ENCODE peak calls at places on chromosomes 4 and X, in eight cellular contexts. N, G, U, B, A, J, Y and W are unnamed samples.

GRCh38 chrX:74540635-74541249 is 73.7 kb downstream of the RLIM start:
- DNase-seq in J (no peak), U (no peak), G (no peak), Y (no peak), A (no peak), B (no peak), N (no peak), W (no peak)

GRCh38 chr4:1323635-1324442 is 23.2 kb upstream of the UVSSA start:
- DNase-seq in B (no peak), U (peak), G (peak), A (no peak), J (no peak), Y (no peak), N (peak), W (peak)

GRCh38 chr4:118352843-118353373 is at the start of gene PRSS12:
- DNase-seq in N (peak), U (no peak), G (peak), B (peak), Y (peak), A (no peak), J (peak), W (peak)

GRCh38 chrX:56798866-56799864 is 70.1 kb downstream of the NBDY start:
- DNase-seq in J (no peak), A (no peak), G (no peak), B (no peak), N (no peak), Y (no peak), U (no peak), W (no peak)

GRCh38 chrX:154356596-154356995 is 17.8 kb downstream of the FLNA start:
- DNase-seq in J (no peak), N (no peak), U (no peak), G (no peak), Y (no peak), A (no peak), B (no peak), W (no peak)

GRCh38 chr4:89439533-89439932 is 131.9 kb upstream of the GPRIN3 start:
- DNase-seq in G (no peak), U (no peak), N (no peak), A (no peak), J (no peak), Y (no peak), B (no peak), W (no peak)

GRCh38 chrX:99914676-99915075 is 495.4 kb downstream of the PCDH19 start:
- DNase-seq in J (no peak), B (no peak), U (no peak), N (no peak), A (no peak), Y (no peak), G (no peak), W (no peak)

GRCh38 chrX:153971124-153971631 is 440 bp downstream of the HCFC1 start:
- DNase-seq in J (peak), Y (peak), B (peak), A (peak), U (peak), N (peak), G (peak), W (peak)

GRCh38 chrX:31153475-31154047 is 81.7 kb upstream of the FTHL17 start:
- DNase-seq in B (no peak), U (no peak), J (no peak), N (no peak), G (no peak), A (no peak), Y (no peak), W (no peak)

GRCh38 chr4:38667005-38667771 is 3.2 kb downstream of the KLF3 start:
- DNase-seq in N (peak), A (peak), U (peak), J (peak), Y (peak), G (peak), B (peak), W (peak)

GRCh38 chr4:78706302-78706701 is 69.8 kb upstream of the BMP2K start:
- DNase-seq in N (no peak), Y (no peak), U (no peak), J (no peak), G (no peak), A (no peak), B (no peak), W (no peak)

GRCh38 chr4:187167126-187167525 is 443.5 kb upstream of the FAT1 start:
- DNase-seq in N (no peak), U (no peak), J (no peak), G (no peak), A (no peak), Y (no peak), B (no peak), W (no peak)

GRCh38 chrX:100413231-100413630 is 3.2 kb upstream of the PCDH19 start:
- DNase-seq in U (peak), A (no peak), J (no peak), B (no peak), N (peak), G (peak), Y (peak), W (no peak)

GRCh38 chr4:52202931-52203330 is 151.8 kb downstream of the SPATA18 start:
- DNase-seq in N (no peak), J (no peak), G (peak), U (no peak), A (no peak), Y (no peak), B (no peak), W (no peak)

GRCh38 chr4:138449938-138450337 is 207.8 kb upstream of the SLC7A11 start:
- DNase-seq in J (no peak), U (no peak), Y (no peak), G (no peak), A (no peak), N (peak), B (no peak), W (no peak)

GRCh38 chr4:127012549-127012948 is 620.2 kb upstream of the INTU start:
- DNase-seq in G (peak), A (no peak), N (peak), Y (no peak), U (peak), B (no peak), J (no peak), W (peak)

GRCh38 chrX:105662248-105662647 is 160.1 kb upstream of the NRK start:
- DNase-seq in G (peak), Y (no peak), J (no peak), B (no peak), U (no peak), A (no peak), N (no peak), W (no peak)

GRCh38 chr4:63618883-63619573 is 790.2 kb downstream of the TECRL start:
- DNase-seq in N (no peak), B (no peak), A (no peak), G (no peak), Y (no peak), U (no peak), J (no peak), W (no peak)

GRCh38 chr4:105092768-105093167 is 53.9 kb upstream of the TET2 start:
- DNase-seq in J (no peak), N (no peak), A (no peak), U (no peak), Y (no peak), B (no peak), G (peak), W (no peak)

GRCh38 chrX:38482183-38482582 is 79.2 kb upstream of the TSPAN7 start:
- DNase-seq in N (no peak), B (no peak), J (no peak), G (no peak), Y (no peak), A (no peak), U (no peak), W (no peak)

GRCh38 chr4:114081783-114082182 is 102.3 kb upstream of the ARSJ start:
- DNase-seq in U (no peak), G (no peak), A (no peak), N (no peak), J (no peak), Y (no peak), B (no peak), W (no peak)

GRCh38 chr4:139633661-139634060 is 32.0 kb upstream of the MGST2 start:
- DNase-seq in U (no peak), G (peak), N (peak), B (peak), A (no peak), J (peak), Y (peak), W (no peak)

GRCh38 chrX:14409341-14409740 is 120.0 kb upstream of the GLRA2 start:
- DNase-seq in A (no peak), J (no peak), G (peak), N (peak), B (no peak), Y (no peak), U (no peak), W (no peak)

GRCh38 chrX:40550069-40550468 is 30.7 kb upstream of the ATP6AP2 start:
- DNase-seq in A (no peak), J (no peak), N (no peak), G (peak), B (no peak), U (no peak), Y (no peak), W (no peak)

GRCh38 chr4:94918543-94918942 is 160.8 kb downstream of the BMPR1B start:
- DNase-seq in B (no peak), N (no peak), U (no peak), A (no peak), J (no peak), G (no peak), Y (no peak), W (no peak)

GRCh38 chrX:104482757-104483156 is 83.2 kb upstream of the IL1RAPL2 start:
- DNase-seq in B (no peak), G (no peak), J (no peak), Y (no peak), A (no peak), N (peak), U (no peak), W (no peak)
- TF ChIP-seq CTCF in B (no peak), G (no peak), J (no peak), Y (no peak), A (no peak), N (peak), U (peak), W (peak)

GRCh38 chr4:70739496-70740337 is 18.0 kb downstream of the RUFY3 start:
- DNase-seq in A (no peak), G (no peak), N (peak), B (no peak), Y (no peak), U (no peak), J (no peak), W (no peak)

GRCh38 chr4:70734971-70735370 is 13.2 kb downstream of the RUFY3 start:
- DNase-seq in Y (no peak), J (no peak), A (no peak), G (no peak), U (no peak), N (no peak), B (no peak), W (no peak)

GRCh38 chr4:70737006-70737405 is 15.2 kb downstream of the RUFY3 start:
- DNase-seq in J (no peak), N (peak), Y (no peak), U (no peak), G (no peak), B (no peak), A (no peak), W (no peak)

GRCh38 chr4:70737409-70737808 is 15.6 kb downstream of the RUFY3 start:
- DNase-seq in B (no peak), J (no peak), Y (no peak), U (no peak), G (no peak), N (no peak), A (no peak), W (no peak)

GRCh38 chr4:70734168-70734954 is 12.6 kb downstream of the RUFY3 start:
- DNase-seq in J (no peak), U (no peak), G (peak), A (no peak), N (peak), B (no peak), Y (no peak), W (peak)
- H3K4me3 ChIP-seq in J (peak), U (peak), G (peak), A (peak), N (peak), B (peak), Y (peak), W (peak)

DNA sequence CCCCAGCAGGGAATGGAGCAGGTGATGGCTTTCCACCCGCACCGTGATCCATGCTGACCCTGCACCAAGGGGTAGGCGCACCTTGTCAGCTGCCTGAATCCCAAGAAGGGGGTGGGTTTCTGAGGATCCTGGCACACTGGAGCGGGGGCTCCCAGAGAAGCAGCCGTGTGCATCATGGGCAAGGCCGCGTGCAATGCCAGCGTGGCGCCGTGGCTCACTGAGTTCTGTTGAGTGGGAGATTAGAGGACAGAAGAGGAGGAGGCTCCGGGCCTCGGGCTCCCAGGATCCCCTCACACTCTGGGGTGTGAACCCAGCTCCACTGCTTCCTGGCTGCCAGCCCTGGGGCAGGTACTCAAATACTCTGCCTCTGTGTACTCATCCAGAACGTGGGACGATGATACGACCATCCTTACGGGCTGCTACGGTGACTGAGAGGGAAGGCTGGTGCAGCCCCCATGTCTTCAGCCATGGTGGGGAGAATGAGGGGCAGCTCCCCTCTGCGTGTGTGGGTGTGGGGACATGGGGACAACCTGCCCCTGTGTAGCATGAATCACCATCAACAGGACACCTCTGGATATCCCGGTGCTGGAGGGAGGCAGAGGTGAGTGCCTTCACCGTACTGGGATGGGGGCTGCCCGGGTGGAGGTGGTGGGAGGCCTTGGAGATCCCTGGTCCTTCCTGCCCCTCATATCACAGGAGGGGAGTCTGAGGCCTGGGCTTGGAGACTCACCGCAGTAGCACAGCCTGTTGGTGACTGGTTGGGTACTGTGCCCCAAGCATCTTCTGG is 52.6 kb downstream of the CPZ start:
- DNase-seq in A (no peak), N (no peak), G (no peak), J (no peak), U (no peak), Y (no peak), B (no peak), W (no peak)
- TF ChIP-seq CTCF in A (no peak), N (no peak), G (no peak), J (no peak), U (no peak), Y (no peak), B (no peak), W (no peak)

GRCh38 chr4:112523008-112523440 is 7.0 kb upstream of the NEUROG2 start:
- DNase-seq in Y (no peak), A (no peak), G (peak), J (no peak), N (peak), B (no peak), U (no peak), W (no peak)
- H3K4me3 ChIP-seq in Y (peak), A (peak), G (peak), J (no peak), N (peak), B (peak), U (no peak), W (peak)

DNA sequence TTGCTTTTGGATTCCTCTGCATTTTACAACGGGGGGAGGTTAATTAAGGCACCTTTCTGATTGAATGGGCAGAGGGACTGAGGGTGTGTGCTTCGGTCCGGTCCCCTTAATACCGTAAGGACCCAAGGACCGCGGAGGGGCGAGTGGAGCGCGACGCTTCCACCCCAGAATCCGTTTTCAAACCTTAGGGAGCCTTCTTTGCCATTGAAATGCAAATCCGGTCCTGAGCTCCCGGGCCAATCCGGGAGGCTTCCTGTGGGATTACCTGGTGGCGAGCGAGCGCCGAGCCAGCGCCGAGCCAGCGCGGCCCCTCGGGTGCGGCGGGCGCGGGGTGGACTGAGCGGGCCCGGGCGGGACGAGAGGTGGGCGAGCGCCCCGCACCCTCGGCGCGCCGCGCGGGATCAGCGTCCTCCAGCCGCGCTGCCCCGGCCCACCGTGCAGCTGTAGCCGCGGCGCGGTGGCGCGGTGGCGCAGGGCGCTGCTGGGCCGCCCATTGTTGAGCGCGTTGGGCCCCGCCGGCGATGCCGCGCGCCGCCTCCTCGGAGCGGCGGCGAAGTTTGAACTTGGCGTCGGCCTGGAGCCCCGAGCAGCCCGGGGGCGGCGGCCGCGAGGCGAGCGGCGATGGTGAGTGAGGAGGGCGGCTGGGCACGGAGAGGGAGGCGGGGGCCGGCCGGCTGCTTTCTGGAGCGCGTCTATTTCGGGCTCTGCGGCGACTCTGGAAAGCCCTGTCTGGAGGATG is 208.7 kb downstream of the SOWAHB start:
- DNase-seq in J (peak), N (peak), Y (peak), U (no peak), G (peak), B (peak), A (no peak), W (no peak)
- TF ChIP-seq CTCF in J (no peak), N (no peak), Y (no peak), U (no peak), G (no peak), B (no peak), A (no peak), W (no peak)